ENCODE peak calls at places on chromosomes 6 and 20, in eight cellular contexts. One of them, this sample, is unnamed.

GRCh38 chr6:159760602-159761057 is 1.2 kb upstream of the ACAT2 start:
- DNase-seq in GM12865: no peak
- DNase-seq in stimulated activated CD4-positive, alpha-beta T cell treated with anti-CD3 and anti-CD28 coated beads, Interleukin-15, amount 100 ng/mL, for 1 hour: no peak
- DNase-seq in lung microvascular endothelial cell: no peak
- DNase-seq in iPS-NIHi11: peak; percentile 35
- DNase-seq in heart left ventricle: no peak
- DNase-seq in HS-5: peak; percentile 54
- DNase-seq in amygdala: no peak
- DNase-seq in this sample: no peak

GRCh38 chr6:15945593-15946159 is 183.2 kb upstream of the MYLIP start:
- DNase-seq in GM12865: no peak
- DNase-seq in stimulated activated CD4-positive, alpha-beta T cell treated with anti-CD3 and anti-CD28 coated beads, Interleukin-15, amount 100 ng/mL, for 1 hour: no peak
- DNase-seq in lung microvascular endothelial cell: peak; percentile 14
- DNase-seq in iPS-NIHi11: no peak
- DNase-seq in heart left ventricle: no peak
- DNase-seq in HS-5: peak; percentile 57
- DNase-seq in amygdala: no peak
- DNase-seq in this sample: no peak

GRCh38 chr6:124999105-124999764 is 37.0 kb downstream of the RNF217 start:
- DNase-seq in GM12865: no peak
- DNase-seq in stimulated activated CD4-positive, alpha-beta T cell treated with anti-CD3 and anti-CD28 coated beads, Interleukin-15, amount 100 ng/mL, for 1 hour: no peak
- DNase-seq in lung microvascular endothelial cell: no peak
- DNase-seq in iPS-NIHi11: peak; percentile 20
- DNase-seq in heart left ventricle: no peak
- DNase-seq in HS-5: no peak
- DNase-seq in amygdala: no peak
- DNase-seq in this sample: no peak

GRCh38 chr20:50518270-50518721 is 8.1 kb downstream of the PTPN1 start:
- DNase-seq in GM12865: peak; percentile 53
- DNase-seq in stimulated activated CD4-positive, alpha-beta T cell treated with anti-CD3 and anti-CD28 coated beads, Interleukin-15, amount 100 ng/mL, for 1 hour: no peak
- DNase-seq in lung microvascular endothelial cell: no peak
- DNase-seq in iPS-NIHi11: no peak
- DNase-seq in heart left ventricle: no peak
- DNase-seq in HS-5: no peak
- DNase-seq in amygdala: no peak
- DNase-seq in this sample: no peak

GRCh38 chr6:163428373-163428772 is 13.9 kb downstream of the QKI start:
- DNase-seq in GM12865: no peak
- DNase-seq in stimulated activated CD4-positive, alpha-beta T cell treated with anti-CD3 and anti-CD28 coated beads, Interleukin-15, amount 100 ng/mL, for 1 hour: no peak
- DNase-seq in lung microvascular endothelial cell: no peak
- DNase-seq in iPS-NIHi11: no peak
- DNase-seq in heart left ventricle: no peak
- DNase-seq in HS-5: no peak
- DNase-seq in amygdala: no peak
- DNase-seq in this sample: no peak

GRCh38 chr6:135832186-135832585 is 19.3 kb upstream of the PDE7B start:
- DNase-seq in GM12865: no peak
- DNase-seq in stimulated activated CD4-positive, alpha-beta T cell treated with anti-CD3 and anti-CD28 coated beads, Interleukin-15, amount 100 ng/mL, for 1 hour: no peak
- DNase-seq in lung microvascular endothelial cell: no peak
- DNase-seq in iPS-NIHi11: no peak
- DNase-seq in heart left ventricle: no peak
- DNase-seq in HS-5: no peak
- DNase-seq in amygdala: no peak
- DNase-seq in this sample: no peak

GRCh38 chr20:38728911-38729642 is 4.8 kb downstream of the SLC32A1 start:
- DNase-seq in GM12865: no peak
- DNase-seq in stimulated activated CD4-positive, alpha-beta T cell treated with anti-CD3 and anti-CD28 coated beads, Interleukin-15, amount 100 ng/mL, for 1 hour: no peak
- DNase-seq in lung microvascular endothelial cell: no peak
- DNase-seq in iPS-NIHi11: peak; percentile 64
- DNase-seq in heart left ventricle: no peak
- DNase-seq in HS-5: no peak
- DNase-seq in amygdala: no peak
- DNase-seq in this sample: no peak

GRCh38 chr20:39429716-39430115 is 467.6 kb downstream of the DHX35 start:
- DNase-seq in GM12865: no peak
- DNase-seq in stimulated activated CD4-positive, alpha-beta T cell treated with anti-CD3 and anti-CD28 coated beads, Interleukin-15, amount 100 ng/mL, for 1 hour: no peak
- DNase-seq in lung microvascular endothelial cell: peak; percentile 22
- DNase-seq in iPS-NIHi11: peak; percentile 43
- DNase-seq in heart left ventricle: no peak
- DNase-seq in HS-5: no peak
- DNase-seq in amygdala: no peak
- DNase-seq in this sample: no peak

GRCh38 chr6:43086022-43086658 is 10.0 kb downstream of the PTK7 start:
- DNase-seq in GM12865: peak; percentile 61
- DNase-seq in stimulated activated CD4-positive, alpha-beta T cell treated with anti-CD3 and anti-CD28 coated beads, Interleukin-15, amount 100 ng/mL, for 1 hour: no peak
- DNase-seq in lung microvascular endothelial cell: no peak
- DNase-seq in iPS-NIHi11: no peak
- DNase-seq in heart left ventricle: no peak
- DNase-seq in HS-5: no peak
- DNase-seq in amygdala: no peak
- DNase-seq in this sample: no peak

GRCh38 chr6:44650947-44651346 is 263.4 kb downstream of the CDC5L start:
- DNase-seq in GM12865: no peak
- DNase-seq in stimulated activated CD4-positive, alpha-beta T cell treated with anti-CD3 and anti-CD28 coated beads, Interleukin-15, amount 100 ng/mL, for 1 hour: no peak
- DNase-seq in lung microvascular endothelial cell: no peak
- DNase-seq in iPS-NIHi11: no peak
- DNase-seq in heart left ventricle: no peak
- DNase-seq in HS-5: peak; percentile 41
- DNase-seq in amygdala: no peak
- DNase-seq in this sample: no peak

GRCh38 chr6:143074670-143075318 is 14.1 kb downstream of the AIG1 start:
- DNase-seq in GM12865: no peak
- DNase-seq in stimulated activated CD4-positive, alpha-beta T cell treated with anti-CD3 and anti-CD28 coated beads, Interleukin-15, amount 100 ng/mL, for 1 hour: no peak
- DNase-seq in lung microvascular endothelial cell: no peak
- DNase-seq in iPS-NIHi11: no peak
- DNase-seq in heart left ventricle: no peak
- DNase-seq in HS-5: no peak
- DNase-seq in amygdala: no peak
- DNase-seq in this sample: no peak

GRCh38 chr6:37334047-37334446 is 19.7 kb upstream of the RNF8 start:
- DNase-seq in GM12865: no peak
- DNase-seq in stimulated activated CD4-positive, alpha-beta T cell treated with anti-CD3 and anti-CD28 coated beads, Interleukin-15, amount 100 ng/mL, for 1 hour: no peak
- DNase-seq in lung microvascular endothelial cell: no peak
- DNase-seq in iPS-NIHi11: no peak
- DNase-seq in heart left ventricle: no peak
- DNase-seq in HS-5: no peak
- DNase-seq in amygdala: no peak
- DNase-seq in this sample: no peak

GRCh38 chr6:161031721-161032495 is 40.3 kb downstream of the MAP3K4 start:
- DNase-seq in GM12865: no peak
- DNase-seq in stimulated activated CD4-positive, alpha-beta T cell treated with anti-CD3 and anti-CD28 coated beads, Interleukin-15, amount 100 ng/mL, for 1 hour: no peak
- DNase-seq in lung microvascular endothelial cell: no peak
- DNase-seq in iPS-NIHi11: no peak
- DNase-seq in heart left ventricle: no peak
- DNase-seq in HS-5: peak; percentile 60
- DNase-seq in amygdala: no peak
- DNase-seq in this sample: no peak

GRCh38 chr20:17794400-17794799 is 94.6 kb downstream of the BANF2 start:
- DNase-seq in GM12865: no peak
- DNase-seq in stimulated activated CD4-positive, alpha-beta T cell treated with anti-CD3 and anti-CD28 coated beads, Interleukin-15, amount 100 ng/mL, for 1 hour: no peak
- DNase-seq in lung microvascular endothelial cell: peak; percentile 52
- DNase-seq in iPS-NIHi11: no peak
- DNase-seq in heart left ventricle: no peak
- DNase-seq in HS-5: no peak
- DNase-seq in amygdala: peak; percentile 50
- DNase-seq in this sample: no peak

GRCh38 chr6:74826318-74826717 is 379.5 kb downstream of the COL12A1 start:
- DNase-seq in GM12865: no peak
- DNase-seq in stimulated activated CD4-positive, alpha-beta T cell treated with anti-CD3 and anti-CD28 coated beads, Interleukin-15, amount 100 ng/mL, for 1 hour: no peak
- DNase-seq in lung microvascular endothelial cell: no peak
- DNase-seq in iPS-NIHi11: no peak
- DNase-seq in heart left ventricle: no peak
- DNase-seq in HS-5: no peak
- DNase-seq in amygdala: no peak
- DNase-seq in this sample: no peak

GRCh38 chr6:85418059-85418458 is 31.8 kb upstream of the NT5E start:
- DNase-seq in GM12865: no peak
- DNase-seq in stimulated activated CD4-positive, alpha-beta T cell treated with anti-CD3 and anti-CD28 coated beads, Interleukin-15, amount 100 ng/mL, for 1 hour: no peak
- DNase-seq in lung microvascular endothelial cell: no peak
- DNase-seq in iPS-NIHi11: no peak
- DNase-seq in heart left ventricle: no peak
- DNase-seq in HS-5: no peak
- DNase-seq in amygdala: no peak
- DNase-seq in this sample: no peak

GRCh38 chr20:8244637-8245036 is 112.6 kb downstream of the PLCB1 start:
- DNase-seq in GM12865: no peak
- DNase-seq in stimulated activated CD4-positive, alpha-beta T cell treated with anti-CD3 and anti-CD28 coated beads, Interleukin-15, amount 100 ng/mL, for 1 hour: no peak
- DNase-seq in lung microvascular endothelial cell: peak; percentile 95
- DNase-seq in iPS-NIHi11: no peak
- DNase-seq in heart left ventricle: peak; percentile 30
- DNase-seq in HS-5: no peak
- DNase-seq in amygdala: no peak
- DNase-seq in this sample: no peak

GRCh38 chr6:141677598-141678211 is 455.0 kb upstream of the GJE1 start:
- DNase-seq in GM12865: peak; percentile 38
- DNase-seq in stimulated activated CD4-positive, alpha-beta T cell treated with anti-CD3 and anti-CD28 coated beads, Interleukin-15, amount 100 ng/mL, for 1 hour: no peak
- DNase-seq in lung microvascular endothelial cell: peak; percentile 68
- DNase-seq in iPS-NIHi11: peak; percentile 14
- DNase-seq in heart left ventricle: no peak
- DNase-seq in HS-5: peak; percentile 24
- DNase-seq in amygdala: no peak
- DNase-seq in this sample: no peak

GRCh38 chr20:25014816-25015215 is 22.3 kb upstream of the APMAP start:
- DNase-seq in GM12865: peak; percentile 12
- DNase-seq in stimulated activated CD4-positive, alpha-beta T cell treated with anti-CD3 and anti-CD28 coated beads, Interleukin-15, amount 100 ng/mL, for 1 hour: no peak
- DNase-seq in lung microvascular endothelial cell: no peak
- DNase-seq in iPS-NIHi11: no peak
- DNase-seq in heart left ventricle: peak; percentile 10
- DNase-seq in HS-5: no peak
- DNase-seq in amygdala: no peak
- DNase-seq in this sample: peak; percentile 40

GRCh38 chr6:63663147-63663877 is 27.7 kb downstream of the PHF3 start:
- DNase-seq in GM12865: no peak
- DNase-seq in stimulated activated CD4-positive, alpha-beta T cell treated with anti-CD3 and anti-CD28 coated beads, Interleukin-15, amount 100 ng/mL, for 1 hour: no peak
- DNase-seq in lung microvascular endothelial cell: no peak
- DNase-seq in iPS-NIHi11: no peak
- DNase-seq in heart left ventricle: no peak
- DNase-seq in HS-5: peak; percentile 52
- DNase-seq in amygdala: no peak
- DNase-seq in this sample: no peak

GRCh38 chr6:31834367-31834703 is 6.8 kb downstream of the HSPA1B start:
- DNase-seq in GM12865: peak; percentile 94
- DNase-seq in stimulated activated CD4-positive, alpha-beta T cell treated with anti-CD3 and anti-CD28 coated beads, Interleukin-15, amount 100 ng/mL, for 1 hour: peak; percentile 53
- DNase-seq in lung microvascular endothelial cell: peak; percentile 91
- DNase-seq in iPS-NIHi11: peak; percentile 89
- DNase-seq in heart left ventricle: peak; percentile 91
- DNase-seq in HS-5: no peak
- DNase-seq in amygdala: peak; percentile 84
- DNase-seq in this sample: peak; percentile 88

GRCh38 chr6:148404456-148405022 is 61.9 kb downstream of the SASH1 start:
- DNase-seq in GM12865: no peak
- DNase-seq in stimulated activated CD4-positive, alpha-beta T cell treated with anti-CD3 and anti-CD28 coated beads, Interleukin-15, amount 100 ng/mL, for 1 hour: no peak
- DNase-seq in lung microvascular endothelial cell: no peak
- DNase-seq in iPS-NIHi11: peak; percentile 56
- DNase-seq in heart left ventricle: no peak
- DNase-seq in HS-5: no peak
- DNase-seq in amygdala: no peak
- DNase-seq in this sample: no peak

GRCh38 chr6:17959317-17959716 is 28.1 kb downstream of the KIF13A start:
- DNase-seq in GM12865: no peak
- DNase-seq in stimulated activated CD4-positive, alpha-beta T cell treated with anti-CD3 and anti-CD28 coated beads, Interleukin-15, amount 100 ng/mL, for 1 hour: no peak
- DNase-seq in lung microvascular endothelial cell: no peak
- DNase-seq in iPS-NIHi11: no peak
- DNase-seq in heart left ventricle: no peak
- DNase-seq in HS-5: no peak
- DNase-seq in amygdala: no peak
- DNase-seq in this sample: no peak